ENCODE peak calls at places on chromosomes 1 and 21, in four cellular contexts. K is NAMALWA, H is uterus, X is type B pancreatic cell. T is an unnamed sample.

GRCh38 chr1:157146244-157146643 is 8.0 kb upstream of the ETV3 start:
- DNase-seq in K (no peak), X (no peak), H (no peak), T (no peak)

GRCh38 chr1:101526813-101527212 is 290.0 kb downstream of the S1PR1 start:
- DNase-seq in X (no peak), H (no peak), K (no peak), T (no peak)

GRCh38 chr1:180083164-180083563 is 71.5 kb upstream of the QSOX1 start:
- DNase-seq in K (no peak), X (no peak), H (no peak), T (no peak)

GRCh38 chr1:67711850-67712202 is 26.8 kb downstream of the GADD45A start:
- DNase-seq in H (no peak), K (peak; percentile 57), X (no peak), T (no peak)

GRCh38 chr21:26842976-26843911 is 2.0 kb downstream of the ADAMTS1 start:
- DNase-seq in K (no peak), X (peak; percentile 84), H (peak; percentile 96), T (peak; percentile 95)

GRCh38 chr1:161096015-161096414 is 2.1 kb upstream of the KLHDC9 start:
- DNase-seq in K (no peak), X (no peak), H (no peak), T (no peak)

GRCh38 chr1:180502361-180503273 is at the start of gene ACBD6:
- DNase-seq in K (peak; percentile 97), H (peak; percentile 77), X (peak; percentile 91), T (peak; percentile 93)

GRCh38 chr1:116359060-116359830 is 13.8 kb upstream of the ATP1A1 start:
- DNase-seq in K (no peak), X (no peak), H (no peak), T (no peak)

GRCh38 chr1:116987256-116987555 is 14.4 kb upstream of the CD101 start:
- DNase-seq in X (no peak), K (no peak), H (no peak), T (no peak)

GRCh38 chr1:146034976-146035469 is 13.5 kb upstream of the HJV start:
- DNase-seq in H (no peak), X (no peak), K (no peak), T (no peak)

GRCh38 chr1:27570823-27571222 is 33.1 kb downstream of the AHDC1 start:
- DNase-seq in H (no peak), X (no peak), K (no peak), T (no peak)

GRCh38 chr1:109912214-109912861 is 1.7 kb downstream of the CSF1 start:
- DNase-seq in H (no peak), K (no peak), X (no peak), T (no peak)

GRCh38 chr1:216221260-216221700 is 202.0 kb downstream of the USH2A start:
- DNase-seq in X (no peak), H (no peak), K (peak; percentile 80), T (no peak)

GRCh38 chr21:39022901-39023693 is 160.2 kb downstream of the PSMG1 start:
- DNase-seq in X (no peak), K (no peak), H (peak; percentile 76), T (peak; percentile 89)

GRCh38 chr1:216368249-216368648 is 55.0 kb downstream of the USH2A start:
- DNase-seq in K (no peak), X (no peak), H (no peak), T (no peak)

GRCh38 chr1:24909388-24909898 is 20.6 kb downstream of the RUNX3 start:
- DNase-seq in K (no peak), H (no peak), X (no peak), T (no peak)

GRCh38 chr1:5915587-5916571 is 76.3 kb downstream of the NPHP4 start:
- DNase-seq in K (peak; percentile 66), H (no peak), X (peak; percentile 56), T (no peak)

GRCh38 chr1:206814716-206815341 is 42.5 kb upstream of the IL10 start:
- DNase-seq in K (no peak), H (no peak), X (no peak), T (no peak)

GRCh38 chr1:231540847-231541246 is 12.4 kb downstream of the TSNAX start:
- DNase-seq in H (no peak), X (no peak), K (no peak), T (no peak)

GRCh38 chr1:155648207-155649147 is 38.5 kb downstream of the MSTO1 start:
- DNase-seq in H (no peak), X (no peak), K (no peak), T (no peak)

GRCh38 chr1:183548136-183548535 is 42.1 kb downstream of the NCF2 start:
- DNase-seq in K (peak; percentile 82), X (no peak), H (no peak), T (no peak)

GRCh38 chr1:87333692-87334347 is 5.1 kb downstream of the LMO4 start:
- DNase-seq in H (no peak), K (peak; percentile 57), X (no peak), T (no peak)

GRCh38 chr1:193183019-193183643 is 3.3 kb downstream of the B3GALT2 start:
- DNase-seq in X (no peak), K (peak; percentile 74), H (no peak), T (no peak)

GRCh38 chr1:1470626-1471388 is 758 bp upstream of the ATAD3B start:
- DNase-seq in X (no peak), H (no peak), K (peak; percentile 71), T (no peak)

GRCh38 chr1:4515727-4516289 is 138.6 kb upstream of the AJAP1 start:
- DNase-seq in H (peak; percentile 46), K (no peak), X (no peak), T (peak; percentile 72)

GRCh38 chr1:71521655-71522264 is 440.9 kb upstream of the ZRANB2 start:
- DNase-seq in K (peak; percentile 51), H (no peak), X (no peak), T (no peak)

GRCh38 chr1:9066945-9067807 is 2.3 kb downstream of the SLC2A5 start:
- DNase-seq in X (no peak), K (no peak), H (peak; percentile 80), T (no peak)

GRCh38 chr1:52002038-52002917 is 11.8 kb upstream of the RAB3B start:
- DNase-seq in K (peak; percentile 90), H (peak; percentile 31), X (no peak), T (peak; percentile 37)

GRCh38 chr21:46110499-46111192 is 12.7 kb downstream of the COL6A2 start:
- DNase-seq in X (peak; percentile 60), H (peak; percentile 61), K (no peak), T (peak; percentile 85)

GRCh38 chr1:226332947-226333346 is 24.0 kb upstream of the LIN9 start:
- DNase-seq in X (no peak), K (no peak), H (no peak), T (no peak)

GRCh38 chr1:230176871-230177411 is 109.9 kb downstream of the GALNT2 start:
- DNase-seq in K (no peak), H (peak; percentile 72), X (no peak), T (no peak)

GRCh38 chr1:35143737-35144508 is 49.0 kb downstream of the SFPQ start:
- DNase-seq in H (no peak), X (no peak), K (no peak), T (no peak)

GRCh38 chr1:25431495-25432363 is 1.0 kb downstream of the MACO1 start:
- DNase-seq in K (peak; percentile 54), X (no peak), H (peak; percentile 36), T (no peak)

GRCh38 chr1:175146535-175147213 is 45.9 kb downstream of the KIAA0040 start:
- DNase-seq in K (peak; percentile 90), X (peak; percentile 77), H (peak; percentile 36), T (no peak)

GRCh38 chr1:234619071-234619480 is 9.1 kb upstream of the IRF2BP2 start:
- DNase-seq in K (no peak), H (no peak), X (no peak), T (no peak)